ENCODE peak calls at places on chromosomes 2 and 18, in nine cellular contexts. One of them, this sample, is unnamed. For H3K27me3 and H3K4me1, the result is how much of the 10 kb centered on the place peaks cover.

GRCh38 chr2:128320609-128321420 is 2.1 kb upstream of the HS6ST1 start:
- DNase-seq in upper lobe of right lung: no peak
- DNase-seq in gastrocnemius medialis: peak
- DNase-seq in adipocyte: no peak
- DNase-seq in thoracic aorta: no peak
- DNase-seq in K562: no peak
- DNase-seq in naive thymus-derived CD4-positive, alpha-beta T cell: peak
- DNase-seq in left lung: no peak
- DNase-seq in neuronal stem cell: no peak
- DNase-seq in this sample: no peak

GRCh38 chr18:46474487-46475366 is 182.3 kb downstream of the LOXHD1 start:
- DNase-seq in upper lobe of right lung: peak
- DNase-seq in gastrocnemius medialis: no peak
- DNase-seq in adipocyte: no peak
- DNase-seq in thoracic aorta: no peak
- DNase-seq in K562: no peak
- DNase-seq in naive thymus-derived CD4-positive, alpha-beta T cell: no peak
- DNase-seq in left lung: no peak
- DNase-seq in neuronal stem cell: no peak
- DNase-seq in this sample: no peak

GRCh38 chr2:181891258-181891965 is at the start of gene ITPRID2:
- DNase-seq in upper lobe of right lung: peak
- DNase-seq in gastrocnemius medialis: peak
- DNase-seq in adipocyte: peak
- DNase-seq in thoracic aorta: peak
- DNase-seq in K562: peak
- DNase-seq in naive thymus-derived CD4-positive, alpha-beta T cell: peak
- DNase-seq in left lung: peak
- DNase-seq in neuronal stem cell: peak
- DNase-seq in this sample: peak

GRCh38 chr2:44825702-44826101 is 115.8 kb upstream of the SIX3 start:
- DNase-seq in upper lobe of right lung: no peak
- DNase-seq in gastrocnemius medialis: no peak
- DNase-seq in adipocyte: no peak
- DNase-seq in thoracic aorta: no peak
- DNase-seq in K562: no peak
- DNase-seq in naive thymus-derived CD4-positive, alpha-beta T cell: no peak
- DNase-seq in left lung: no peak
- DNase-seq in neuronal stem cell: no peak
- DNase-seq in this sample: peak

GRCh38 chr2:201058914-201059313 is 12.6 kb downstream of the HYCC2 start:
- DNase-seq in upper lobe of right lung: no peak
- DNase-seq in gastrocnemius medialis: no peak
- DNase-seq in adipocyte: no peak
- DNase-seq in thoracic aorta: no peak
- DNase-seq in K562: peak
- DNase-seq in naive thymus-derived CD4-positive, alpha-beta T cell: no peak
- DNase-seq in left lung: no peak
- DNase-seq in neuronal stem cell: no peak
- DNase-seq in this sample: no peak

GRCh38 chr2:72883356-72883962 is 3.7 kb upstream of the SPR start:
- DNase-seq in upper lobe of right lung: no peak
- DNase-seq in gastrocnemius medialis: no peak
- DNase-seq in adipocyte: peak
- DNase-seq in thoracic aorta: no peak
- DNase-seq in K562: peak
- DNase-seq in naive thymus-derived CD4-positive, alpha-beta T cell: no peak
- DNase-seq in left lung: no peak
- DNase-seq in neuronal stem cell: peak
- DNase-seq in this sample: peak

GRCh38 chr2:129894616-129895015 is 84.8 kb upstream of the RAB6C start:
- DNase-seq in upper lobe of right lung: no peak
- DNase-seq in gastrocnemius medialis: no peak
- DNase-seq in adipocyte: no peak
- DNase-seq in thoracic aorta: no peak
- DNase-seq in K562: no peak
- DNase-seq in naive thymus-derived CD4-positive, alpha-beta T cell: no peak
- DNase-seq in left lung: no peak
- DNase-seq in neuronal stem cell: no peak
- DNase-seq in this sample: no peak

GRCh38 chr2:46462936-46463335 is 16.4 kb upstream of the TMEM247 start:
- DNase-seq in upper lobe of right lung: no peak
- DNase-seq in gastrocnemius medialis: no peak
- DNase-seq in adipocyte: peak
- DNase-seq in thoracic aorta: no peak
- DNase-seq in K562: no peak
- DNase-seq in naive thymus-derived CD4-positive, alpha-beta T cell: no peak
- DNase-seq in left lung: no peak
- DNase-seq in neuronal stem cell: no peak
- DNase-seq in this sample: no peak

GRCh38 chr2:118049140-118050128 is 35.6 kb upstream of the CCDC93 start:
- DNase-seq in upper lobe of right lung: no peak
- DNase-seq in gastrocnemius medialis: no peak
- DNase-seq in adipocyte: no peak
- DNase-seq in thoracic aorta: no peak
- DNase-seq in K562: no peak
- DNase-seq in naive thymus-derived CD4-positive, alpha-beta T cell: no peak
- DNase-seq in left lung: no peak
- DNase-seq in neuronal stem cell: no peak
- DNase-seq in this sample: no peak

GRCh38 chr2:23449831-23450331 is 64.9 kb downstream of the KLHL29 start:
- DNase-seq in upper lobe of right lung: no peak
- DNase-seq in gastrocnemius medialis: no peak
- DNase-seq in adipocyte: no peak
- DNase-seq in thoracic aorta: no peak
- DNase-seq in K562: no peak
- DNase-seq in naive thymus-derived CD4-positive, alpha-beta T cell: no peak
- DNase-seq in left lung: no peak
- DNase-seq in neuronal stem cell: no peak
- DNase-seq in this sample: no peak

GRCh38 chr2:232611559-232612218 is 21.7 kb upstream of the EFHD1 start:
- DNase-seq in upper lobe of right lung: peak
- DNase-seq in gastrocnemius medialis: peak
- DNase-seq in adipocyte: peak
- DNase-seq in thoracic aorta: no peak
- DNase-seq in K562: peak
- DNase-seq in naive thymus-derived CD4-positive, alpha-beta T cell: peak
- DNase-seq in left lung: peak
- DNase-seq in neuronal stem cell: no peak
- DNase-seq in this sample: peak

GRCh38 chr18:31516432-31516831 is 18.5 kb downstream of the DSG2 start:
- DNase-seq in upper lobe of right lung: no peak
- DNase-seq in gastrocnemius medialis: no peak
- DNase-seq in adipocyte: no peak
- DNase-seq in thoracic aorta: no peak
- DNase-seq in K562: no peak
- DNase-seq in naive thymus-derived CD4-positive, alpha-beta T cell: no peak
- DNase-seq in left lung: no peak
- DNase-seq in neuronal stem cell: no peak
- DNase-seq in this sample: no peak

GRCh38 chr2:160473508-160474318 is 19.9 kb downstream of the RBMS1 start:
- DNase-seq in upper lobe of right lung: no peak
- DNase-seq in gastrocnemius medialis: no peak
- DNase-seq in adipocyte: no peak
- DNase-seq in thoracic aorta: no peak
- DNase-seq in K562: no peak
- DNase-seq in naive thymus-derived CD4-positive, alpha-beta T cell: no peak
- DNase-seq in left lung: no peak
- DNase-seq in neuronal stem cell: no peak
- DNase-seq in this sample: peak

GRCh38 chr2:209388416-209389037 is 35.3 kb upstream of the MAP2 start:
- DNase-seq in upper lobe of right lung: no peak
- DNase-seq in gastrocnemius medialis: no peak
- DNase-seq in adipocyte: peak
- DNase-seq in thoracic aorta: no peak
- DNase-seq in K562: no peak
- DNase-seq in naive thymus-derived CD4-positive, alpha-beta T cell: no peak
- DNase-seq in left lung: no peak
- DNase-seq in neuronal stem cell: no peak
- DNase-seq in this sample: no peak

GRCh38 chr2:177754476-177754873 is 318.1 kb downstream of the PDE11A start:
- DNase-seq in upper lobe of right lung: no peak
- DNase-seq in gastrocnemius medialis: no peak
- DNase-seq in adipocyte: no peak
- DNase-seq in thoracic aorta: no peak
- DNase-seq in K562: peak
- DNase-seq in naive thymus-derived CD4-positive, alpha-beta T cell: no peak
- DNase-seq in left lung: no peak
- DNase-seq in neuronal stem cell: no peak
- DNase-seq in this sample: no peak

GRCh38 chr2:32910883-32911598 is 35.7 kb upstream of the LTBP1 start:
- DNase-seq in upper lobe of right lung: no peak
- DNase-seq in gastrocnemius medialis: no peak
- DNase-seq in adipocyte: no peak
- DNase-seq in thoracic aorta: no peak
- DNase-seq in K562: no peak
- DNase-seq in naive thymus-derived CD4-positive, alpha-beta T cell: no peak
- DNase-seq in left lung: no peak
- DNase-seq in neuronal stem cell: no peak
- DNase-seq in this sample: no peak

GRCh38 chr2:182447163-182447562 is 20.3 kb upstream of the PDE1A start:
- DNase-seq in upper lobe of right lung: no peak
- DNase-seq in gastrocnemius medialis: no peak
- DNase-seq in adipocyte: no peak
- DNase-seq in thoracic aorta: no peak
- DNase-seq in K562: no peak
- DNase-seq in naive thymus-derived CD4-positive, alpha-beta T cell: no peak
- DNase-seq in left lung: no peak
- DNase-seq in neuronal stem cell: no peak
- DNase-seq in this sample: no peak

GRCh38 chr2:19667085-19667484 is 234.7 kb downstream of the TTC32 start:
- DNase-seq in upper lobe of right lung: no peak
- DNase-seq in gastrocnemius medialis: no peak
- DNase-seq in adipocyte: peak
- DNase-seq in thoracic aorta: no peak
- DNase-seq in K562: no peak
- DNase-seq in naive thymus-derived CD4-positive, alpha-beta T cell: no peak
- DNase-seq in left lung: no peak
- DNase-seq in neuronal stem cell: no peak
- DNase-seq in this sample: no peak
- H3K4me3 ChIP-seq in upper lobe of right lung: no peak
- H3K4me3 ChIP-seq in gastrocnemius medialis: no peak
- H3K4me3 ChIP-seq in adipocyte: no peak
- H3K4me3 ChIP-seq in thoracic aorta: no peak
- H3K4me3 ChIP-seq in K562: no peak
- H3K4me3 ChIP-seq in naive thymus-derived CD4-positive, alpha-beta T cell: no peak
- H3K4me3 ChIP-seq in left lung: no peak
- H3K4me3 ChIP-seq in neuronal stem cell: no peak
- H3K4me3 ChIP-seq in this sample: no peak

GRCh38 chr2:156325671-156326385 is 6.7 kb downstream of the NR4A2 start:
- DNase-seq in upper lobe of right lung: no peak
- DNase-seq in gastrocnemius medialis: no peak
- DNase-seq in adipocyte: no peak
- DNase-seq in thoracic aorta: no peak
- DNase-seq in K562: no peak
- DNase-seq in naive thymus-derived CD4-positive, alpha-beta T cell: no peak
- DNase-seq in left lung: no peak
- DNase-seq in neuronal stem cell: no peak
- DNase-seq in this sample: no peak
- H3K27me3 ChIP-seq in upper lobe of right lung: under half
- H3K27me3 ChIP-seq in gastrocnemius medialis: under half
- H3K27me3 ChIP-seq in adipocyte: under half
- H3K27me3 ChIP-seq in thoracic aorta: under half
- H3K27me3 ChIP-seq in K562: under half
- H3K27me3 ChIP-seq in naive thymus-derived CD4-positive, alpha-beta T cell: under half
- H3K27me3 ChIP-seq in left lung: under half
- H3K27me3 ChIP-seq in neuronal stem cell: half or more
- H3K27me3 ChIP-seq in this sample: under half

GRCh38 chr18:73164430-73164829 is 296.6 kb upstream of the NETO1 start:
- DNase-seq in upper lobe of right lung: no peak
- DNase-seq in gastrocnemius medialis: no peak
- DNase-seq in adipocyte: no peak
- DNase-seq in thoracic aorta: no peak
- DNase-seq in K562: no peak
- DNase-seq in naive thymus-derived CD4-positive, alpha-beta T cell: no peak
- DNase-seq in left lung: no peak
- DNase-seq in neuronal stem cell: no peak
- DNase-seq in this sample: no peak

GRCh38 chr18:73163236-73163635 is 295.4 kb upstream of the NETO1 start:
- DNase-seq in upper lobe of right lung: no peak
- DNase-seq in gastrocnemius medialis: no peak
- DNase-seq in adipocyte: no peak
- DNase-seq in thoracic aorta: no peak
- DNase-seq in K562: no peak
- DNase-seq in naive thymus-derived CD4-positive, alpha-beta T cell: no peak
- DNase-seq in left lung: no peak
- DNase-seq in neuronal stem cell: no peak
- DNase-seq in this sample: no peak

DNA sequence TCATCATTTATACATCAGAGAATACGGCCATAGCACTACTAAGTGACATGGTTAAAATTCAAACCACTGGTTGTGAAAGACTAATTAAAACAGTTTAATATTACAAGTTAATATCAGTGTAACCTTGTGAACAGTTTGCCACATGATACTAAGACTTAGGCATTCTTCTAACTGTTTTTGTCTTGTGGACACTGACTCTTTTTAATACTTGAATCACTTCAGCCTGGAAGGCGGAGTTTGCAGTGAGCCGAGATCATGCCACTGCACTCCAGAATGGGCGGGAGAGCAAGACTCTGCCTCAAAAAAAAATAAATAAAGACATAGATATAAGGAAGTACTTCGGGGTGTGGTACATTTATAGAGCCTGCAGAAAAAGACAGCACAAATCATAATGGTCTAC is 300.4 kb upstream of the NETO1 start:
- DNase-seq in upper lobe of right lung: no peak
- DNase-seq in gastrocnemius medialis: no peak
- DNase-seq in adipocyte: no peak
- DNase-seq in thoracic aorta: no peak
- DNase-seq in K562: no peak
- DNase-seq in naive thymus-derived CD4-positive, alpha-beta T cell: no peak
- DNase-seq in left lung: no peak
- DNase-seq in neuronal stem cell: no peak
- DNase-seq in this sample: no peak
- H3K4me1 ChIP-seq in upper lobe of right lung: under half
- H3K4me1 ChIP-seq in gastrocnemius medialis: under half
- H3K4me1 ChIP-seq in adipocyte: under half
- H3K4me1 ChIP-seq in thoracic aorta: under half
- H3K4me1 ChIP-seq in K562: under half
- H3K4me1 ChIP-seq in naive thymus-derived CD4-positive, alpha-beta T cell: under half
- H3K4me1 ChIP-seq in left lung: under half
- H3K4me1 ChIP-seq in neuronal stem cell: under half
- H3K4me1 ChIP-seq in this sample: under half

DNA sequence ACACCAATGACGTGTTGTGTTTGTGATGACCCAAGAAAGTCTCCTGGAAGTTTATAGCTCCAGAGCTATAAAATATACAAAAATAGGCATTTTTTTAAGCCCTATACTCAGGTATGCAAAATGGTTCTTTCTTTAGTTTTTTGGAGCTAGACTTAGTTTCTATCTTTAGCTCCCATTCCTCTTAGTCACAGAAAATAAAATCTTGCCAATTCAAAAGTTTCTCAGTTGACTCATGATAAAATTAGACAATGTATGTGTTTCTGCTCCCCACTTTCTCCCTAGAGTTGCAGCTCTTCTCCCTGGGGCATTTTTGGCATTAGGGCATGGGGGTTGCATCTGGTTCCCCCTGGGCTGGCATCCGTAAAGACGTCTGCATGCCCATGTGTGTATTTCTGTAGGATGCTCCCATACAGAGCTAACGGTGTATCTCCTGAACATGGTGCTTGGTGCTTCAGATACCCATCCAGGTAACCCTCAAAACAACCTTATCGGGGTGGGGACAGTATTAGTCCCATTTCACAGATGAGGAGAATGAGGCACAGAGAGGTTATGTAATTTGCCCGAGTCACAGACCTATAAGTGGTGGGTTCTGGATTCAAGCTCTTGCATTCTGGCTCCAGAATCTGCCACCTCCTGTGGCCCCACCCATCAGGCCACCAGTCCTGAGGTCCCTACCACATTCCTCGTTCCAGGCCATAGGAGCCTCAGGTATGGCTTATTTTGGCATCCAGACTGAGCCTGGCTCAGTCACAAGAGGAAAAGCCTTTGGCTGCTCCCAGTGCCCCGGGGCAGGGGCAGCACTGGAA is 43.1 kb upstream of the ASAP2 start:
- DNase-seq in upper lobe of right lung: no peak
- DNase-seq in gastrocnemius medialis: no peak
- DNase-seq in adipocyte: peak
- DNase-seq in thoracic aorta: no peak
- DNase-seq in K562: no peak
- DNase-seq in naive thymus-derived CD4-positive, alpha-beta T cell: no peak
- DNase-seq in left lung: no peak
- DNase-seq in neuronal stem cell: no peak
- DNase-seq in this sample: no peak
- H3K4me3 ChIP-seq in upper lobe of right lung: no peak
- H3K4me3 ChIP-seq in gastrocnemius medialis: no peak
- H3K4me3 ChIP-seq in adipocyte: no peak
- H3K4me3 ChIP-seq in thoracic aorta: peak
- H3K4me3 ChIP-seq in K562: no peak
- H3K4me3 ChIP-seq in naive thymus-derived CD4-positive, alpha-beta T cell: no peak
- H3K4me3 ChIP-seq in left lung: no peak
- H3K4me3 ChIP-seq in neuronal stem cell: no peak
- H3K4me3 ChIP-seq in this sample: no peak

This sample was measured in HAP-1.